ENCODE peak calls at places on chromosome 6, in four cellular contexts. One of them, this sample, is unnamed.

GRCh38 chr6:44339763-44340625 is 2.5 kb upstream of the SPATS1 start:
- DNase-seq in bronchial epithelial cell: peak; percentile 95
- DNase-seq in adrenal gland: no peak
- DNase-seq in fibroblast of the aortic adventitia: no peak
- DNase-seq in this sample: no peak

GRCh38 chr6:113854531-113855499 is 2.3 kb upstream of the MARCKS start:
- DNase-seq in bronchial epithelial cell: no peak
- DNase-seq in adrenal gland: peak; percentile 78
- DNase-seq in fibroblast of the aortic adventitia: peak; percentile 75
- DNase-seq in this sample: no peak

GRCh38 chr6:24403501-24403824 is 727 bp downstream of the MRS2 start:
- DNase-seq in bronchial epithelial cell: peak; percentile 28
- DNase-seq in fibroblast of the aortic adventitia: peak; percentile 12
- DNase-seq in adrenal gland: no peak
- DNase-seq in this sample: no peak

GRCh38 chr6:106692823-106693216 is 63.4 kb downstream of the QRSL1 start:
- DNase-seq in fibroblast of the aortic adventitia: no peak
- DNase-seq in bronchial epithelial cell: no peak
- DNase-seq in adrenal gland: no peak
- DNase-seq in this sample: no peak

GRCh38 chr6:160960067-160960466 is 31.5 kb upstream of the MAP3K4 start:
- DNase-seq in fibroblast of the aortic adventitia: no peak
- DNase-seq in bronchial epithelial cell: no peak
- DNase-seq in adrenal gland: no peak
- DNase-seq in this sample: no peak

GRCh38 chr6:331622-332521 is 39.6 kb downstream of the DUSP22 start:
- DNase-seq in adrenal gland: no peak
- DNase-seq in bronchial epithelial cell: no peak
- DNase-seq in fibroblast of the aortic adventitia: no peak
- DNase-seq in this sample: no peak

GRCh38 chr6:150539568-150539967 is 60.1 kb upstream of the PLEKHG1 start:
- DNase-seq in adrenal gland: no peak
- DNase-seq in fibroblast of the aortic adventitia: no peak
- DNase-seq in bronchial epithelial cell: peak; percentile 62
- DNase-seq in this sample: no peak

GRCh38 chr6:139882234-139882633 is 507.8 kb upstream of the CITED2 start:
- DNase-seq in fibroblast of the aortic adventitia: peak; percentile 23
- DNase-seq in adrenal gland: no peak
- DNase-seq in bronchial epithelial cell: no peak
- DNase-seq in this sample: no peak

GRCh38 chr6:209432-210103 is 82.7 kb upstream of the DUSP22 start:
- DNase-seq in fibroblast of the aortic adventitia: no peak
- DNase-seq in adrenal gland: no peak
- DNase-seq in bronchial epithelial cell: no peak
- DNase-seq in this sample: no peak

GRCh38 chr6:32114853-32115252 is 5.7 kb upstream of the TNXB start:
- DNase-seq in bronchial epithelial cell: no peak
- DNase-seq in fibroblast of the aortic adventitia: peak; percentile 41
- DNase-seq in adrenal gland: peak; percentile 57
- DNase-seq in this sample: no peak

GRCh38 chr6:145071836-145072235 is 663.5 kb downstream of the EPM2A start:
- DNase-seq in adrenal gland: no peak
- DNase-seq in bronchial epithelial cell: peak; percentile 69
- DNase-seq in fibroblast of the aortic adventitia: peak; percentile 10
- DNase-seq in this sample: no peak

GRCh38 chr6:162728177-162728571 is 400 bp downstream of the PACRG start:
- DNase-seq in fibroblast of the aortic adventitia: no peak
- DNase-seq in bronchial epithelial cell: no peak
- DNase-seq in adrenal gland: peak; percentile 55
- DNase-seq in this sample: peak; percentile 0

GRCh38 chr6:35026434-35027222 is 114.5 kb downstream of the TCP11 start:
- DNase-seq in fibroblast of the aortic adventitia: peak; percentile 46
- DNase-seq in adrenal gland: peak; percentile 46
- DNase-seq in bronchial epithelial cell: peak; percentile 94
- DNase-seq in this sample: no peak

GRCh38 chr6:89239338-89239737 is 22.2 kb upstream of the GABRR1 start:
- DNase-seq in bronchial epithelial cell: no peak
- DNase-seq in fibroblast of the aortic adventitia: no peak
- DNase-seq in adrenal gland: no peak
- DNase-seq in this sample: no peak

GRCh38 chr6:150352321-150353296 is 16.2 kb upstream of the IYD start:
- DNase-seq in adrenal gland: no peak
- DNase-seq in fibroblast of the aortic adventitia: peak; percentile 80
- DNase-seq in bronchial epithelial cell: peak; percentile 18
- DNase-seq in this sample: no peak

GRCh38 chr6:43287717-43288679 is 10.1 kb upstream of the SLC22A7 start:
- DNase-seq in adrenal gland: no peak
- DNase-seq in bronchial epithelial cell: no peak
- DNase-seq in fibroblast of the aortic adventitia: no peak
- DNase-seq in this sample: no peak

GRCh38 chr6:158095031-158095430 is 73.0 kb downstream of the SERAC1 start:
- DNase-seq in fibroblast of the aortic adventitia: no peak
- DNase-seq in adrenal gland: no peak
- DNase-seq in bronchial epithelial cell: peak; percentile 77
- DNase-seq in this sample: no peak

GRCh38 chr6:119602215-119603178 is 252.9 kb upstream of the MAN1A1 start:
- DNase-seq in fibroblast of the aortic adventitia: peak; percentile 57
- DNase-seq in bronchial epithelial cell: peak; percentile 90
- DNase-seq in adrenal gland: no peak
- DNase-seq in this sample: no peak

GRCh38 chr6:157328108-157328692 is 4.9 kb upstream of the TMEM242 start:
- DNase-seq in adrenal gland: no peak
- DNase-seq in bronchial epithelial cell: peak; percentile 81
- DNase-seq in fibroblast of the aortic adventitia: peak; percentile 31
- DNase-seq in this sample: no peak

DNA sequence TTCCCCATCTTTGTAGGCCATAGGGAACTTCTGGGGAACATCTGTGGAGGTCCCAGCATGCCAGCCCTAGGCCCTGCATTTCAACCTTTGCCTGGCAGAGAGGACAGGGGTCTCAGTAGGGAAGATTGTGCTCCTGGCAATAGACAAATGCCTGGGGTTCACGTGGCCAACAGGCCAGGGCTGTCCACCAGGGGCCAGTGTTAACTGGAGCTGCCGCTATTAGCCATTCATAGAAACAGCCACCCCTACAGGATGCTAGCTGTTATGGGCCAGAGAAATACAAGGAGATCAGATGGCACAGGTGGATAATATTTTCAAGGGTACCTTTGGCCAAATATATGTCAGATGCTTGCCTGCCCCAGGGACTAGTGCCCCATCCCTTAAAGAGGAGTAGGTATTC is 932.9 kb downstream of the QKI start:
- DNase-seq in fibroblast of the aortic adventitia: no peak
- DNase-seq in adrenal gland: no peak
- DNase-seq in bronchial epithelial cell: no peak
- DNase-seq in this sample: no peak
- TF ChIP-seq CTCF in fibroblast of the aortic adventitia: no peak
- TF ChIP-seq CTCF in adrenal gland: no peak
- TF ChIP-seq CTCF in bronchial epithelial cell: no peak
- TF ChIP-seq CTCF in this sample: no peak

GRCh38 chr6:46490425-46491200 is 636 bp downstream of the RCAN2 start:
- DNase-seq in adrenal gland: peak; percentile 56
- DNase-seq in fibroblast of the aortic adventitia: no peak
- DNase-seq in bronchial epithelial cell: no peak
- DNase-seq in this sample: no peak

GRCh38 chr6:46491201-46491788 is at the start of gene RCAN2:
- DNase-seq in adrenal gland: peak; percentile 80
- DNase-seq in fibroblast of the aortic adventitia: peak; percentile 15
- DNase-seq in bronchial epithelial cell: peak; percentile 29
- DNase-seq in this sample: no peak

GRCh38 chr6:46486186-46486585 is 5.1 kb downstream of the RCAN2 start:
- DNase-seq in bronchial epithelial cell: no peak
- DNase-seq in adrenal gland: no peak
- DNase-seq in fibroblast of the aortic adventitia: no peak
- DNase-seq in this sample: no peak

DNA sequence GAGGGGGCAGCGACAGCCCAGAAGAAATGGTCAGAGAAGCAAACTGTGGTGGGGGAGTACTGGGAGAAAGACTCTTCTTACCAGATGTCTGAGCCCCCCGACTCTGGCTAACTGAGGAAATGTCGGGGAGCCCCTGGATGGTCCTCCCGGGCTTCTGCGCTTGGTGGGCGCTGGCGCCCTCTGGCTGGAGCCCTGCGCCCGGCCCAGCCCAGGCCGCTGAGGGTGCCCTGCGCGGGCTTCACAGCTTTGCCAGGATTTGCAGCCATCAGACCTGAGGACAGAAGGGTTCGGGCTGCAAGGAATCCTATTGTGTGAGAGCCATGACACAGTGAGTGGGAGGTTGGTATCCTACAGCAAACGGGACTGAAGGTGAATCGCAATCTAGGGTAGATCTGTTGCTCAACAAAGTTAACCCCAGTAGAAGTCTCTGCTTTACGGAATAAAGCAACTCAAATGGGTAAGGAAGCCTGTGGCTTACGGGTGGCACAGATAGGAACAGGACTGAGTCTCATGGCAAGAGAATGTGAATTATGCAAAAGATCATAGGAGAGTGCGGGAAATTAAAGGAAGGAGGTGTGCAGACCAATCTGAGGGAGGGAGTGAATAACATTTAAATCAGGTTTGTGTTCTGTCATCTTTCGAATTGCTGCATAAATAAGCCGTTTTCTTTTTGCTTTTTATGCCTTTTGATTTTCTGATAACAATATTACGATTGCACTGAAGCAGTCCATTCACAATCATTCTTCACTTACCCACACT is 719 bp upstream of the RCAN2 start:
- DNase-seq in adrenal gland: peak; percentile 73
- DNase-seq in fibroblast of the aortic adventitia: peak; percentile 11
- DNase-seq in bronchial epithelial cell: peak; percentile 29
- DNase-seq in this sample: no peak
- TF ChIP-seq CTCF in adrenal gland: peak; percentile 16
- TF ChIP-seq CTCF in fibroblast of the aortic adventitia: peak; percentile 55
- TF ChIP-seq CTCF in bronchial epithelial cell: peak; percentile 47
- TF ChIP-seq CTCF in this sample: no peak

DNA sequence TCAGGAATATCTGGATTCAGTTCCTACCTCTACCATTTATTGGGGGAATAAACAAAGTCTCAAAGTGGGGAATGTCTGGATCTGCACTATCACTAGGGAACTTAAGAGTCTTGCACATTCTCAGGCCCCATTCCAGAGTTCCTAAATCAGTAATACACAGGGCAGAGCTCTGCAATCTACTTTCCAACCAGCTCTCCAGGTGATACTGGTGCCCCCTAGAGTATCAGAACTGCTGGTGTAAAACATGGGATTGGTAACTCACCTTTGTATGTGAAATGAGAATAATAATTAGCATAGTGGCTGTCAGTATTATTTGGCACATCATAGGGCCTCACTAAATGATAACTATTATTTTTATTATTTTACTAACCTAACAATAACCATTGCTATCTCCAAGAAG is 278.8 kb upstream of the IMPG1 start:
- DNase-seq in adrenal gland: no peak
- DNase-seq in fibroblast of the aortic adventitia: no peak
- DNase-seq in bronchial epithelial cell: peak; percentile 14
- DNase-seq in this sample: no peak
- TF ChIP-seq CTCF in adrenal gland: no peak
- TF ChIP-seq CTCF in fibroblast of the aortic adventitia: no peak
- TF ChIP-seq CTCF in bronchial epithelial cell: peak; percentile 8
- TF ChIP-seq CTCF in this sample: no peak

DNA sequence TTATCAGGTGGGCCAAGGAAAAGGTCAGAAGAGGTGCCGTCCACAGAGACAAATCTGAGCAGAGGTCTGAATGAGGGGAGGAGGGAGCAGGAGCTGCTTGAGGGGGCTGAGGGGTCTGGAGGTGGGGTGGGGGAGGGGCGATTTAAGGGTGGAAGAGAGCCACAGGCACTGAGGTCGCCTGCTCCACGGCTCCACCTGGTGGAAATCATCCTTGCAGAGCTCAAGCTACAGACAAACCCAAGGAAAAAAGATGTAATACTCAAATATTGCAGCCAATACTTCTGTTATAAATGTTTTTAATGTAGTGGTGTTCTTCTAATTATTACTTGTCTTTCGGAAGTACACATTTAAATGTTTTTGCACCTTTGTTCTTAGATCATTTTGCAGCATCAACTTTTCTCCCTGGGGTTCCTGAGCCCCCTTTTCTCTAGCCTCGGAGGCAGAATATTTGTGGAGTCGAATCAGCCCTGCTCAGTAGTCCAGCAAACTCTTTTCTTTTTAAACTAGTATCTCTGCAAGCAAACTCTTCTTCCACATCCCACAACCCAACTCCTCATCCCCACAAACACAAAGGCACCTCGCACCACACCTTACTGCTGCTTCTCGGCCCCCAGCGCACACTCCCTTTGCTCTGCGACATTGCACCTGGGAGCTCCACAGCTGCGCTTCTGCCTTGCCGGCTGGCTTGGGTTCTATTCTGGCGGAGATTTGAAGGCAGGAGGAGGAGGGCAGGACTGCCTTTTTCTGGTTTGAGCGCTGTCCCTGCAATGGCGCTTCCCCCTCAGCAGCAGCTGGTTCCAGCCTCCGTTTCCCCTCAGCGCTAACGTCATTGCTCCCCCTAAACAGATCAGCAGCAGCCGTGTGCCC is 51.0 kb upstream of the TFAP2A start:
- DNase-seq in fibroblast of the aortic adventitia: peak; percentile 41
- DNase-seq in adrenal gland: no peak
- DNase-seq in bronchial epithelial cell: peak; percentile 68
- DNase-seq in this sample: no peak
- TF ChIP-seq CTCF in fibroblast of the aortic adventitia: peak; percentile 54
- TF ChIP-seq CTCF in adrenal gland: no peak
- TF ChIP-seq CTCF in bronchial epithelial cell: peak; percentile 70
- TF ChIP-seq CTCF in this sample: peak; percentile 11

DNA sequence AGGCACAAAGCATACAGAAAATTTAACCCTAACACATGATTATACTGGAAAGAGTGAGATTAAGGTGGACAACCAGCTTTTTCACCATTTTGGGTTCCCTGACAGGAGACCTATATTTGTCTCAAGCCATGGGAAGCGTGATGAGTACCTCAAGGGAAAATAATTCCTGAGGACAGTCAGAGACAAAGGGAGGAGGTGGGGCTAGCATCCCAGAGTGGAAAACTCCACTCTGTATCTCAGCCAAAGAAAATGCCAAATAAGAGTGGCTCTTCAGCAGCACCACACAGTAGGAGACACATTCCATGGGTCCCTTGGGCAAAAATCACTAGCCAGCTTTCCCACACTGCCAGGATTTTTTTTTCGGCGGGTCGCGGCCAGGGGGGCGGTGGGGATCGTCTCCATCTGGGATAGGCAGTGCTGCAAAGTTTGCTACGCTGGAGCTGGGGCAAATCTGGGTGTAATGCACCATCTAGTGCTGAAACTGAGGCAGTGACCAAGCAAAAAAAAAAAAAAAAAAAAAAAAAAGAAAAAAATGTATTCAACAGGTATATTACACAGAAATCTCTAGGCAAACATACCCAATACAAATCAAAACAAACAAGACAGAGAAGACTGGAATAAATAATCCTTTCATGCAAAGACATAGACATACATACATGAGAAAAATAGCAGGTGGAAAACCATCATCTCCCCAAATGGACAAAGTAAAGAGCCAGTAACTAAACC is 77.3 kb upstream of the SLC35F1 start:
- DNase-seq in fibroblast of the aortic adventitia: peak; percentile 30
- DNase-seq in bronchial epithelial cell: peak; percentile 23
- DNase-seq in adrenal gland: no peak
- DNase-seq in this sample: no peak
- TF ChIP-seq CTCF in fibroblast of the aortic adventitia: peak; percentile 36
- TF ChIP-seq CTCF in bronchial epithelial cell: peak; percentile 53
- TF ChIP-seq CTCF in adrenal gland: no peak
- TF ChIP-seq CTCF in this sample: no peak

This sample was measured in CD4-positive, alpha-beta T cell.